ENCODE peak calls at places on chromosomes 5 and 9, in nine cellular contexts. W, P, D, V, J, B, U, K and Y are unnamed samples.

GRCh38 chr5:159975462-159976019 is 33.4 kb upstream of the TTC1 start:
- DNase-seq in W (no peak), P (no peak), D (peak; percentile 98), V (peak; percentile 27), J (no peak), B (peak; percentile 37), U (no peak), K (peak; percentile 97), Y (no peak)

GRCh38 chr5:77850536-77851228 is 74.5 kb upstream of the TBCA start:
- DNase-seq in W (no peak), P (no peak), D (no peak), V (no peak), J (no peak), B (no peak), U (no peak), K (no peak), Y (no peak)

GRCh38 chr5:110957934-110958333 is 113.6 kb upstream of the TSLP start:
- DNase-seq in W (no peak), P (no peak), D (peak; percentile 36), V (no peak), J (no peak), B (no peak), U (no peak), K (peak; percentile 75), Y (no peak)

GRCh38 chr5:54994628-54995027 is 9.2 kb upstream of the ESM1 start:
- DNase-seq in W (no peak), P (no peak), D (no peak), V (no peak), J (no peak), B (no peak), U (no peak), K (no peak), Y (no peak)

GRCh38 chr9:95834281-95834907 is 41.1 kb upstream of the ERCC6L2 start:
- DNase-seq in W (no peak), P (no peak), D (peak; percentile 79), V (no peak), J (no peak), B (no peak), U (no peak), K (peak; percentile 61), Y (no peak)

GRCh38 chr9:99970481-99970880 is 64.0 kb downstream of the STX17 start:
- DNase-seq in W (no peak), P (no peak), D (no peak), V (no peak), J (no peak), B (no peak), U (no peak), K (no peak), Y (no peak)

GRCh38 chr5:77080905-77081304 is 6.2 kb downstream of the ZBED3 start:
- DNase-seq in W (no peak), P (no peak), D (no peak), V (no peak), J (no peak), B (no peak), U (no peak), K (no peak), Y (no peak)

GRCh38 chr5:14204785-14205321 is 61.7 kb downstream of the TRIO start:
- DNase-seq in W (no peak), P (peak; percentile 61), D (peak; percentile 85), V (peak; percentile 51), J (no peak), B (peak; percentile 47), U (no peak), K (peak; percentile 82), Y (no peak)

GRCh38 chr9:69637801-69638200 is 34.4 kb downstream of the APBA1 start:
- DNase-seq in W (no peak), P (no peak), D (peak; percentile 78), V (no peak), J (no peak), B (no peak), U (no peak), K (peak; percentile 72), Y (no peak)

GRCh38 chr9:82553654-82554366 is 509.1 kb downstream of the RASEF start:
- DNase-seq in W (no peak), P (no peak), D (peak; percentile 26), V (no peak), J (no peak), B (no peak), U (no peak), K (peak; percentile 5), Y (no peak)

GRCh38 chr5:149227168-149227826 is 44.4 kb upstream of the AFAP1L1 start:
- DNase-seq in W (no peak), P (no peak), D (peak; percentile 87), V (no peak), J (no peak), B (no peak), U (no peak), K (peak; percentile 79), Y (no peak)

GRCh38 chr9:14775917-14776316 is 53.4 kb upstream of the CER1 start:
- DNase-seq in W (no peak), P (no peak), D (no peak), V (no peak), J (no peak), B (no peak), U (no peak), K (no peak), Y (no peak)

GRCh38 chr9:2448193-2448738 is 173.3 kb upstream of the VLDLR start:
- DNase-seq in W (no peak), P (no peak), D (no peak), V (no peak), J (no peak), B (no peak), U (no peak), K (no peak), Y (no peak)

GRCh38 chr5:6937675-6938074 is 224.4 kb downstream of the TENT4A start:
- DNase-seq in W (no peak), P (no peak), D (no peak), V (no peak), J (no peak), B (no peak), U (no peak), K (no peak), Y (no peak)

GRCh38 chr9:99666571-99666970 is 155.1 kb upstream of the NR4A3 start:
- DNase-seq in W (no peak), P (no peak), D (no peak), V (no peak), J (no peak), B (no peak), U (no peak), K (no peak), Y (no peak)

DNA sequence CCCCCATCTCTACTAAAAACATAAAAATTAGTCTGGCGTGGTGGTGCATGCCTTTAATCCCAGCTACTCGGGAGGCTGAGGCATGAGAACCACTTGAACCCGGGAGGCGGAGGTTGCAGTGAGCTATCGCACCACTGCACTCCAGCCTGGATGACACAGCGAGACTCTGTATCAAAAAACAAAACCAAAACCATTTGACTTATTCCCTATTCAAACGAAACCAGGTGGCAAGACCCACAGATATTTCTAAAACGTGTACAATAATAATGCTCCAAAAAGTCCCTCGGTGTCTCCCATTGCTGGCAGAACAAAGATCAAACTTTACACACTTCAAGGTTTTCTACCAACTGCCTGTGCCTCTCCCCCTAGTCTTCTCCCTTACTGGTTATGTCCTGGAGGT is 29.8 kb downstream of the HMGCR start:
- DNase-seq in W (no peak), P (no peak), D (no peak), V (no peak), J (no peak), B (no peak), U (no peak), K (no peak), Y (no peak)
- H3K4me3 ChIP-seq in W (no peak overlapping the region), P (no peak overlapping the region), D (no peak overlapping the region), V (no peak overlapping the region), J (no peak overlapping the region), B (no peak overlapping the region), U (no peak overlapping the region), K (no peak overlapping the region), Y (no peak overlapping the region)

DNA sequence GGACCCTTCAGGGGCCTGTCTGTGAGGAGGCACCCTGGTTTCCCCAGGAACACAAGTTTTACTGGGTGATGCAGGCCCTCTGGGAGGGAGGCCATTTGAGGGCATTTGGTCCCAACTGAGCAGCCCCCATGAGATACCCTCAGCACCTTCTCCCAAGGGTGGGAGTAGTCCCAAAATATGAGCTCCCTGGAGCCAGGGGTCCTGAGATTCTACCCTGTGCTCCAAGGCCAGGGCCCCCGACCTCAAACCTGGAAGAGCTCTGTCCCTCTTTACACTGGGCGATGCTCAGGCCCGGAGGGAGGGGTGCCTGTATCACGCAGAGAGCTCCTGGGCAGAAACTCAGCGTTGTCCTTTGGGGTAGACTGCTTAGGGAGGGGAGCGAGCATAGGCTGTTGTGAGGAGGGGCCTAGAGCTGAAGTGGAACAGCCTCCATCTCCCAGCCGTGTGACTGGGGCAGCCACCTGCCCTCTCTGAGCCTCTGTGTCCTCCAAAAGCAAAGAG is 64.0 kb upstream of the SYNPO start:
- DNase-seq in W (no peak), P (peak; percentile 30), D (no peak), V (no peak), J (no peak), B (no peak), U (no peak), K (no peak), Y (no peak)
- H3K27ac ChIP-seq in W (no peak overlapping the region), P (no peak overlapping the region), D (no peak overlapping the region), V (no peak overlapping the region), J (no peak overlapping the region), B (no peak overlapping the region), U (no peak overlapping the region), K (no peak overlapping the region), Y (no peak overlapping the region)

GRCh38 chr5:137838976-137839375 is 28.7 kb upstream of the MYOT start:
- DNase-seq in W (no peak), P (no peak), D (no peak), V (no peak), J (no peak), B (no peak), U (no peak), K (no peak), Y (no peak)
- H3K4me1 ChIP-seq in W (peaks cover 12% of the 10 kb centered on the region), P (peaks cover 5% of the 10 kb centered on the region), D (peaks cover 11% of the 10 kb centered on the region), V (peaks cover 35% of the 10 kb centered on the region), J (no peaks in the 10 kb centered on the region), B (peaks cover 42% of the 10 kb centered on the region), U (no peaks in the 10 kb centered on the region), K (no peaks in the 10 kb centered on the region), Y (no peaks in the 10 kb centered on the region)

GRCh38 chr5:113776168-113776567 is 262.7 kb downstream of the YTHDC2 start:
- DNase-seq in W (no peak), P (no peak), D (no peak), V (no peak), J (no peak), B (no peak), U (no peak), K (no peak), Y (no peak)
- H3K4me3 ChIP-seq in W (no peak overlapping the region), P (no peak overlapping the region), D (no peak overlapping the region), V (no peak overlapping the region), J (no peak overlapping the region), B (no peak overlapping the region), U (no peak overlapping the region), K (no peak overlapping the region), Y (no peak overlapping the region)

DNA sequence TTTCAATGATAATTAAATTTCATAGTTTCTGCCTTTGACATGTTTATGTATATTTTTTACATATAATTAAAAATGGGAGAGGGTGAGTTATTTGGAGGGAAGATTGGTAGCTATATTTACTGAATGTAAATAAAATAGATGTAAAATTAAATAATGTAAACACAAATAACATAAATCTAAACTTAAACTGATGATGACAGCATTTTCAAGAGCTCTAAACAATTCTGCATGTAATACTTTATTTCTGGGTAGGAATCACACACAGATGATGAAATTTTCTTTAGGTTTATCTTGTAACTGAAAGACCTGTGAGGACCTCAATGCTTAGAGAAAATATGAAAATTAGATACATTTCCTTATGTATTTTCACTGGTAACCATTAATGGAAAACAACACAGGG is 42.2 kb upstream of the RIOK2 start:
- DNase-seq in W (no peak), P (no peak), D (no peak), V (no peak), J (no peak), B (no peak), U (no peak), K (no peak), Y (no peak)
- H3K27ac ChIP-seq in W (no peak overlapping the region), P (no peak overlapping the region), D (no peak overlapping the region), V (no peak overlapping the region), J (no peak overlapping the region), B (no peak overlapping the region), U (no peak overlapping the region), K (no peak overlapping the region), Y (no peak overlapping the region)